ENCODE peak calls at places on chromosomes 6 and 20, in eight cellular contexts. O is HFFc6, I is GM12891, L is aorta, D is SW 1271, N is NCI-H1694 treated with DMSO at 0.1 percent for 48 hours, Y is NCI-H748 treated with DMSO at 0.1 percent for 48 hours, R is AG10803. E is an unnamed sample.

GRCh38 chr6:73121421-73121993 is 103.8 kb downstream of the KHDC1L start:
- DNase-seq in L (no peak), O (peak; percentile 65), D (no peak), N (no peak), Y (no peak), R (peak; percentile 56), I (no peak), E (no peak)

GRCh38 chr6:43355862-43356590 is 13.4 kb downstream of the ZNF318 start:
- DNase-seq in L (no peak), I (no peak), O (peak; percentile 37), N (no peak), R (peak; percentile 26), Y (no peak), D (no peak), E (no peak)

GRCh38 chr6:3929281-3929798 is 80.2 kb downstream of the FAM50B start:
- DNase-seq in L (peak; percentile 61), R (peak; percentile 99), D (no peak), N (no peak), I (no peak), O (peak; percentile 91), Y (no peak), E (no peak)

GRCh38 chr6:151087861-151088598 is 151.7 kb upstream of the AKAP12 start:
- DNase-seq in I (no peak), D (no peak), N (no peak), R (peak; percentile 91), L (no peak), Y (no peak), O (no peak), E (no peak)

GRCh38 chr6:163808231-163808630 is 393.7 kb downstream of the QKI start:
- DNase-seq in D (no peak), R (no peak), L (no peak), O (no peak), I (no peak), Y (no peak), N (no peak), E (no peak)

GRCh38 chr6:3751730-3752537 is 421 bp upstream of the PXDC1 start:
- DNase-seq in L (peak; percentile 95), D (peak; percentile 82), R (peak; percentile 94), N (peak; percentile 43), I (peak; percentile 79), O (peak; percentile 90), Y (peak; percentile 53), E (peak; percentile 81)

GRCh38 chr20:56143759-56144158 is 104.8 kb upstream of the MC3R start:
- DNase-seq in N (no peak), O (no peak), I (no peak), L (no peak), R (no peak), Y (no peak), D (no peak), E (no peak)

GRCh38 chr6:135939216-135939610 is 87.7 kb downstream of the PDE7B start:
- DNase-seq in I (no peak), L (no peak), R (no peak), N (peak; percentile 42), Y (no peak), D (no peak), O (no peak), E (no peak)

GRCh38 chr20:671252-672030 is 4.2 kb downstream of the SCRT2 start:
- DNase-seq in R (no peak), N (no peak), Y (no peak), O (no peak), L (no peak), I (no peak), D (no peak), E (no peak)

GRCh38 chr6:157034433-157035230 is 257.5 kb downstream of the ARID1B start:
- DNase-seq in N (peak; percentile 37), R (peak; percentile 66), D (peak; percentile 10), O (peak; percentile 25), L (no peak), Y (peak; percentile 60), I (no peak), E (no peak)

GRCh38 chr6:31430449-31430848 is 27.1 kb downstream of the MICA start:
- DNase-seq in O (no peak), D (no peak), Y (no peak), I (no peak), L (no peak), R (no peak), N (no peak), E (no peak)

GRCh38 chr20:47352332-47353223 is 3.9 kb downstream of the ZMYND8 start:
- DNase-seq in Y (peak; percentile 29), L (no peak), N (no peak), R (no peak), O (no peak), I (no peak), D (no peak), E (no peak)

GRCh38 chr20:44646641-44647274 is 4.7 kb downstream of the ADA start:
- DNase-seq in I (no peak), O (peak; percentile 67), N (no peak), D (no peak), R (peak; percentile 45), Y (no peak), L (no peak), E (no peak)

GRCh38 chr6:109672827-109673226 is 18.2 kb downstream of the AK9 start:
- DNase-seq in O (no peak), Y (no peak), L (no peak), D (no peak), I (no peak), N (no peak), R (no peak), E (no peak)

GRCh38 chr6:53112404-53112803 is 36.2 kb downstream of the GCM1 start:
- DNase-seq in O (no peak), R (no peak), D (no peak), Y (peak; percentile 80), I (no peak), L (no peak), N (no peak), E (no peak)

GRCh38 chr20:25692499-25692898 is 4.2 kb downstream of the ZNF337 start:
- DNase-seq in Y (no peak), L (no peak), N (peak; percentile 11), D (no peak), O (peak; percentile 22), I (no peak), R (peak; percentile 22), E (no peak)

GRCh38 chr6:111770263-111771083 is 102.8 kb downstream of the FYN start:
- DNase-seq in N (no peak), R (no peak), Y (no peak), I (no peak), L (no peak), O (no peak), D (no peak), E (no peak)

GRCh38 chr6:129801909-129802308 is 59.2 kb downstream of the TMEM244 start:
- DNase-seq in Y (no peak), I (no peak), L (no peak), D (no peak), N (no peak), O (no peak), R (no peak), E (no peak)

GRCh38 chr20:49597825-49598395 is 30.0 kb upstream of the PTGIS start:
- DNase-seq in Y (no peak), R (no peak), O (no peak), I (no peak), N (no peak), L (no peak), D (no peak), E (no peak)

GRCh38 chr20:62921119-62921687 is 5.1 kb downstream of the DIDO1 start:
- DNase-seq in O (peak; percentile 57), R (peak; percentile 43), N (peak; percentile 39), L (no peak), I (no peak), D (peak; percentile 67), Y (peak; percentile 7), E (no peak)

GRCh38 chr6:36028088-36028886 is 679 bp downstream of the MAPK14 start:
- DNase-seq in I (no peak), L (peak; percentile 62), N (no peak), O (peak; percentile 4), D (no peak), Y (peak; percentile 15), R (no peak), E (peak; percentile 19)

GRCh38 chr6:37114612-37115011 is 55.3 kb upstream of the PIM1 start:
- DNase-seq in N (no peak), O (no peak), R (no peak), L (no peak), I (no peak), D (no peak), Y (no peak), E (no peak)

GRCh38 chr6:67431076-67431475 is 1204.0 kb upstream of the ADGRB3 start:
- DNase-seq in N (no peak), I (no peak), R (no peak), D (no peak), L (no peak), O (no peak), Y (no peak), E (no peak)

GRCh38 chr6:89995296-89995695 is 101.0 kb downstream of the GJA10 start:
- DNase-seq in L (no peak), I (no peak), Y (no peak), R (no peak), D (no peak), N (no peak), O (no peak), E (no peak)

GRCh38 chr20:51136326-51136725 is 113.4 kb upstream of the KCNG1 start:
- DNase-seq in Y (no peak), R (no peak), N (no peak), O (no peak), I (no peak), L (no peak), D (no peak), E (no peak)

GRCh38 chr20:10645205-10645570 is 28.6 kb downstream of the JAG1 start:
- DNase-seq in L (no peak), I (no peak), O (no peak), R (no peak), N (no peak), D (no peak), Y (no peak), E (no peak)

GRCh38 chr6:160967351-160967750 is 24.2 kb upstream of the MAP3K4 start:
- DNase-seq in L (no peak), Y (no peak), O (no peak), I (no peak), N (no peak), D (no peak), R (no peak), E (no peak)

E was measured in GM12892.